ENCODE peak calls at places on chromosomes 11 and 22, in five cellular contexts. One of them, this sample, is unnamed.

GRCh38 chr22:33969052-33969451 is 48.8 kb upstream of the LARGE1 start:
- DNase-seq in transverse colon: no peak
- DNase-seq in Peyer's patch: no peak
- DNase-seq in osteoblast: no peak
- DNase-seq in heart right ventricle: no peak
- DNase-seq in this sample: peak; percentile 26

GRCh38 chr22:46969491-46969890 is 207.0 kb downstream of the TBC1D22A start:
- DNase-seq in transverse colon: no peak
- DNase-seq in Peyer's patch: no peak
- DNase-seq in osteoblast: peak; percentile 50
- DNase-seq in heart right ventricle: no peak
- DNase-seq in this sample: no peak

GRCh38 chr22:28819253-28820096 is 19.1 kb upstream of the XBP1 start:
- DNase-seq in transverse colon: peak; percentile 69
- DNase-seq in Peyer's patch: no peak
- DNase-seq in osteoblast: no peak
- DNase-seq in heart right ventricle: no peak
- DNase-seq in this sample: no peak

GRCh38 chr22:19735665-19736510 is 12.5 kb downstream of the GP1BB start:
- DNase-seq in transverse colon: no peak
- DNase-seq in Peyer's patch: no peak
- DNase-seq in osteoblast: no peak
- DNase-seq in heart right ventricle: no peak
- DNase-seq in this sample: no peak

GRCh38 chr11:7444582-7444981 is 40.7 kb upstream of the OLFML1 start:
- DNase-seq in transverse colon: no peak
- DNase-seq in Peyer's patch: no peak
- DNase-seq in osteoblast: no peak
- DNase-seq in heart right ventricle: no peak
- DNase-seq in this sample: peak; percentile 13

GRCh38 chr11:35083181-35084061 is 55.5 kb upstream of the CD44 start:
- DNase-seq in transverse colon: peak; percentile 61
- DNase-seq in Peyer's patch: peak; percentile 83
- DNase-seq in osteoblast: peak; percentile 91
- DNase-seq in heart right ventricle: peak; percentile 64
- DNase-seq in this sample: peak; percentile 27

GRCh38 chr22:30205281-30206115 is 41.1 kb downstream of the LIF start:
- DNase-seq in transverse colon: no peak
- DNase-seq in Peyer's patch: peak; percentile 59
- DNase-seq in osteoblast: peak; percentile 94
- DNase-seq in heart right ventricle: peak; percentile 60
- DNase-seq in this sample: peak; percentile 33

GRCh38 chr11:106242723-106243405 is 165.4 kb downstream of the AASDHPPT start:
- DNase-seq in transverse colon: no peak
- DNase-seq in Peyer's patch: no peak
- DNase-seq in osteoblast: no peak
- DNase-seq in heart right ventricle: no peak
- DNase-seq in this sample: no peak

GRCh38 chr11:102111787-102112653 is 1.8 kb downstream of the YAP1 start:
- DNase-seq in transverse colon: peak; percentile 43
- DNase-seq in Peyer's patch: peak; percentile 78
- DNase-seq in osteoblast: peak; percentile 92
- DNase-seq in heart right ventricle: no peak
- DNase-seq in this sample: no peak

GRCh38 chr11:111063711-111064110 is 181.8 kb upstream of the POU2AF2 start:
- DNase-seq in transverse colon: no peak
- DNase-seq in Peyer's patch: no peak
- DNase-seq in osteoblast: no peak
- DNase-seq in heart right ventricle: no peak
- DNase-seq in this sample: no peak

GRCh38 chr11:62472063-62472884 is 53.4 kb downstream of the SCGB1A1 start:
- DNase-seq in transverse colon: peak; percentile 51
- DNase-seq in Peyer's patch: no peak
- DNase-seq in osteoblast: peak; percentile 86
- DNase-seq in heart right ventricle: no peak
- DNase-seq in this sample: no peak

GRCh38 chr11:2096001-2096918 is 42.9 kb downstream of the IGF2 start:
- DNase-seq in transverse colon: no peak
- DNase-seq in Peyer's patch: peak; percentile 33
- DNase-seq in osteoblast: peak; percentile 96
- DNase-seq in heart right ventricle: no peak
- DNase-seq in this sample: peak; percentile 54
- H3K27me3 ChIP-seq in transverse colon: peaks cover 5% of the 10 kb centered on the region
- H3K27me3 ChIP-seq in Peyer's patch: no peaks in the 10 kb centered on the region
- H3K27me3 ChIP-seq in osteoblast: no peaks in the 10 kb centered on the region
- H3K27me3 ChIP-seq in heart right ventricle: no peaks in the 10 kb centered on the region
- H3K27me3 ChIP-seq in this sample: no peaks in the 10 kb centered on the region

GRCh38 chr11:131373326-131373725 is 2.9 kb downstream of the NTM start:
- DNase-seq in transverse colon: no peak
- DNase-seq in Peyer's patch: no peak
- DNase-seq in osteoblast: no peak
- DNase-seq in heart right ventricle: no peak
- DNase-seq in this sample: peak; percentile 39
- H3K27me3 ChIP-seq in transverse colon: peaks cover 38% of the 10 kb centered on the region
- H3K27me3 ChIP-seq in Peyer's patch: no peaks in the 10 kb centered on the region
- H3K27me3 ChIP-seq in osteoblast: peaks cover 10% of the 10 kb centered on the region
- H3K27me3 ChIP-seq in heart right ventricle: peaks cover 19% of the 10 kb centered on the region
- H3K27me3 ChIP-seq in this sample: peaks cover 1% of the 10 kb centered on the region

GRCh38 chr11:130203766-130204702 is 44.5 kb downstream of the ST14 start:
- DNase-seq in transverse colon: no peak
- DNase-seq in Peyer's patch: peak; percentile 47
- DNase-seq in osteoblast: peak; percentile 71
- DNase-seq in heart right ventricle: no peak
- DNase-seq in this sample: peak; percentile 22

GRCh38 chr11:130204703-130205095 is 45.1 kb downstream of the ST14 start:
- DNase-seq in transverse colon: peak; percentile 5
- DNase-seq in Peyer's patch: peak; percentile 30
- DNase-seq in osteoblast: no peak
- DNase-seq in heart right ventricle: no peak
- DNase-seq in this sample: peak; percentile 26

GRCh38 chr11:130202818-130203671 is 43.5 kb downstream of the ST14 start:
- DNase-seq in transverse colon: no peak
- DNase-seq in Peyer's patch: peak; percentile 64
- DNase-seq in osteoblast: no peak
- DNase-seq in heart right ventricle: no peak
- DNase-seq in this sample: peak; percentile 26

GRCh38 chr11:130208241-130209127 is 48.9 kb downstream of the ST14 start:
- DNase-seq in transverse colon: peak; percentile 6
- DNase-seq in Peyer's patch: peak; percentile 45
- DNase-seq in osteoblast: peak; percentile 82
- DNase-seq in heart right ventricle: no peak
- DNase-seq in this sample: peak; percentile 41

DNA sequence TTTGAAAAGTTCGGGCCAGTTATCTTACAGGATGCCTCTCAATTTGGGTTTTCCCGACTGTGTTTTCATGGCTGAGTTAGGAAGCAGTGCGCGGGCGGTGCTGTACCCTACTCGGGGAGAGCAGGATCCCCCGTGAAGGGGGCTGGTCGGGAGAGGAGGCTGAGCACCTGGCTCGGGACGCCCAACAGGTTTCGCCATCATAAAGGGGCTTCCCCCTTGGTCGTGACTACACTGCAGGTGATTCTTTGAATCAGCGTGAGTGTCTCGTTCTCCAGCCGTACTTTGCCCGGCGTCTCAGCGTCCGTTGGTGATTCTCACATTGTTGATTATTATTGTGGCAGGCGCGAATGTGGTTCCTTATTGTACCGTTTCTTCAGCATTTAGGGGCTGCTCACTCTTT is 46.6 kb downstream of the ST14 start:
- DNase-seq in transverse colon: peak; percentile 62
- DNase-seq in Peyer's patch: peak; percentile 76
- DNase-seq in osteoblast: peak; percentile 46
- DNase-seq in heart right ventricle: no peak
- DNase-seq in this sample: peak; percentile 44
- H3K27me3 ChIP-seq in transverse colon: no peaks in the 10 kb centered on the region
- H3K27me3 ChIP-seq in Peyer's patch: no peaks in the 10 kb centered on the region
- H3K27me3 ChIP-seq in osteoblast: peaks cover 21% of the 10 kb centered on the region
- H3K27me3 ChIP-seq in heart right ventricle: no peaks in the 10 kb centered on the region
- H3K27me3 ChIP-seq in this sample: no peaks in the 10 kb centered on the region

GRCh38 chr11:69700278-69701140 is 3.3 kb downstream of the FGF19 start:
- DNase-seq in transverse colon: no peak
- DNase-seq in Peyer's patch: peak; percentile 83
- DNase-seq in osteoblast: peak; percentile 96
- DNase-seq in heart right ventricle: peak; percentile 78
- DNase-seq in this sample: peak; percentile 90
- H3K27me3 ChIP-seq in transverse colon: peaks cover 96% of the 10 kb centered on the region
- H3K27me3 ChIP-seq in Peyer's patch: no peaks in the 10 kb centered on the region
- H3K27me3 ChIP-seq in osteoblast: peaks cover 82% of the 10 kb centered on the region
- H3K27me3 ChIP-seq in heart right ventricle: peaks cover 79% of the 10 kb centered on the region
- H3K27me3 ChIP-seq in this sample: peaks cover 16% of the 10 kb centered on the region

GRCh38 chr22:45866398-45867117 is 110.4 kb downstream of the WNT7B start:
- DNase-seq in transverse colon: no peak
- DNase-seq in Peyer's patch: no peak
- DNase-seq in osteoblast: peak; percentile 48
- DNase-seq in heart right ventricle: no peak
- DNase-seq in this sample: peak; percentile 80
- H3K27me3 ChIP-seq in transverse colon: peaks cover 75% of the 10 kb centered on the region
- H3K27me3 ChIP-seq in Peyer's patch: no peaks in the 10 kb centered on the region
- H3K27me3 ChIP-seq in osteoblast: peaks cover 33% of the 10 kb centered on the region
- H3K27me3 ChIP-seq in heart right ventricle: peaks cover 60% of the 10 kb centered on the region
- H3K27me3 ChIP-seq in this sample: peaks cover 36% of the 10 kb centered on the region

DNA sequence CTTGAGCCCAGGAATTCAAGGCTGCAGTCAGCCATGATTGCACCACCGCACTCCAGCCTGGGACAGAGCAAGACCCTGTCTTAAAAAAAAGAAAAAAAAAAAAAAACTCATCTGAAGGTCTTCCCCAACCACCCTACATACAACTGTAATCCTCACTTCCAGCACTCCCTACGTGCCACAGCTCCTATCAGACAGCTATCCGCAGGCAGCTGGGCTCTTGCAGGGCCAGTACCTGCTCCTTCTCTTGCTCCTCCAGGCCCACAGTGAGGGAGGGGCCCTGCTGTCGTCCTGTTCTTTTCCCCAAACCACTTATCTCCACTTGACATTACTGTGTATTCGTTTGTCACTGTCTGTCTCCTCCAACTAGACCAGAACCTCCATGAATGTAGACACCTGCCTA is 156.1 kb upstream of the NECTIN1 start:
- DNase-seq in transverse colon: no peak
- DNase-seq in Peyer's patch: no peak
- DNase-seq in osteoblast: no peak
- DNase-seq in heart right ventricle: no peak
- DNase-seq in this sample: no peak
- H3K27me3 ChIP-seq in transverse colon: no peaks in the 10 kb centered on the region
- H3K27me3 ChIP-seq in Peyer's patch: no peaks in the 10 kb centered on the region
- H3K27me3 ChIP-seq in osteoblast: no peaks in the 10 kb centered on the region
- H3K27me3 ChIP-seq in heart right ventricle: no peaks in the 10 kb centered on the region
- H3K27me3 ChIP-seq in this sample: no peaks in the 10 kb centered on the region

This sample was measured in H7.